ENCODE peak calls at places on chromosome 22, in five cellular contexts. V, R, A, G and F are unnamed samples.

GRCh38 chr22:47395481-47395880 is 633.0 kb downstream of the TBC1D22A start:
- DNase-seq in G (no peak), A (no peak), R (no peak), V (no peak), F (no peak)

GRCh38 chr22:42313804-42314581 is 43.5 kb upstream of the TCF20 start:
- DNase-seq in V (no peak), G (peak), R (peak), A (peak), F (peak)

GRCh38 chr22:22520667-22521602 is 865 bp upstream of the ZNF280A start:
- DNase-seq in A (no peak), V (no peak), R (peak), G (no peak), F (no peak)

GRCh38 chr22:18095101-18095805 is 15.4 kb upstream of the TUBA8 start:
- DNase-seq in R (no peak), G (no peak), V (no peak), A (no peak), F (no peak)

GRCh38 chr22:42910221-42910942 is 53.3 kb upstream of the ARFGAP3 start:
- DNase-seq in V (no peak), R (no peak), G (no peak), A (no peak), F (no peak)

GRCh38 chr22:17501679-17502285 is 61.5 kb upstream of the SLC25A18 start:
- DNase-seq in G (peak), R (peak), A (no peak), V (peak), F (peak)

GRCh38 chr22:48803993-48804810 is 1023.5 kb downstream of the BRD1 start:
- DNase-seq in V (no peak), G (no peak), R (no peak), A (no peak), F (no peak)

GRCh38 chr22:23263651-23264555 is 83.6 kb downstream of the BCR start:
- DNase-seq in G (no peak), A (no peak), R (peak), V (no peak), F (no peak)

GRCh38 chr22:17268501-17269223 is 49.4 kb upstream of the ADA2 start:
- DNase-seq in V (no peak), G (no peak), R (peak), A (no peak), F (peak)

GRCh38 chr22:41557401-41558240 is 3.2 kb upstream of the CSDC2 start:
- DNase-seq in R (peak), A (peak), G (no peak), V (no peak), F (no peak)

GRCh38 chr22:47547881-47548630 is 785.6 kb downstream of the TBC1D22A start:
- DNase-seq in R (no peak), A (no peak), G (no peak), V (no peak), F (no peak)

GRCh38 chr22:29199702-29200400 is 5.8 kb upstream of the EMID1 start:
- DNase-seq in A (no peak), R (no peak), G (no peak), V (no peak), F (no peak)

GRCh38 chr22:34344702-34345101 is 424.4 kb upstream of the LARGE1 start:
- DNase-seq in V (no peak), A (no peak), R (no peak), G (no peak), F (no peak)

GRCh38 chr22:48974443-48975251 is 853.0 kb downstream of the BRD1 start:
- DNase-seq in A (peak), G (no peak), R (no peak), V (no peak), F (no peak)

GRCh38 chr22:43305806-43306205 is 37.4 kb downstream of the SCUBE1 start:
- DNase-seq in A (no peak), G (no peak), R (no peak), V (no peak), F (no peak)

GRCh38 chr22:38251355-38251720 is 21.5 kb downstream of the TMEM184B start:
- DNase-seq in V (no peak), G (no peak), R (no peak), A (no peak), F (no peak)

GRCh38 chr22:21816787-21817496 is 50.5 kb downstream of the MAPK1 start:
- DNase-seq in G (no peak), V (peak), R (peak), A (no peak), F (no peak)

GRCh38 chr22:18078329-18079041 is 695 bp downstream of the PEX26 start:
- DNase-seq in R (peak), V (no peak), A (peak), G (no peak), F (no peak)

GRCh38 chr22:39153220-39153860 is 860 bp upstream of the CBX7 start:
- DNase-seq in R (no peak), V (no peak), G (no peak), A (no peak), F (no peak)

GRCh38 chr22:48277868-48278581 is 1515.6 kb downstream of the TBC1D22A start:
- DNase-seq in R (no peak), A (no peak), G (no peak), V (no peak), F (no peak)

GRCh38 chr22:27507935-27508504 is 293.5 kb downstream of the MN1 start:
- DNase-seq in R (no peak), V (no peak), A (no peak), G (no peak), F (no peak)

GRCh38 chr22:27504854-27505253 is 296.7 kb downstream of the MN1 start:
- DNase-seq in R (no peak), G (no peak), V (no peak), A (no peak), F (no peak)

GRCh38 chr22:27509132-27509920 is 292.2 kb downstream of the MN1 start:
- DNase-seq in G (no peak), A (no peak), V (no peak), R (no peak), F (no peak)

GRCh38 chr22:27504360-27504759 is 297.2 kb downstream of the MN1 start:
- DNase-seq in R (no peak), A (no peak), G (no peak), V (no peak), F (no peak)

GRCh38 chr22:27507066-27507715 is 294.4 kb downstream of the MN1 start:
- DNase-seq in G (no peak), R (no peak), V (no peak), A (no peak), F (no peak)
- TF ChIP-seq YY1 in G (no peak), R (no peak), V (no peak), A (no peak), F (no peak)

GRCh38 chr22:19483481-19484244 is 3.9 kb downstream of the CDC45 start:
- DNase-seq in G (no peak), A (no peak), V (no peak), R (no peak), F (no peak)
- TF ChIP-seq ZNF274 in G (no peak), A (no peak), V (no peak), R (no peak), F (no peak)

GRCh38 chr22:30809086-30809485 is 114.4 kb downstream of the OSBP2 start:
- DNase-seq in A (no peak), G (no peak), V (no peak), R (no peak), F (no peak)
- TF ChIP-seq YY1 in A (no peak), G (no peak), V (no peak), R (no peak), F (no peak)

DNA sequence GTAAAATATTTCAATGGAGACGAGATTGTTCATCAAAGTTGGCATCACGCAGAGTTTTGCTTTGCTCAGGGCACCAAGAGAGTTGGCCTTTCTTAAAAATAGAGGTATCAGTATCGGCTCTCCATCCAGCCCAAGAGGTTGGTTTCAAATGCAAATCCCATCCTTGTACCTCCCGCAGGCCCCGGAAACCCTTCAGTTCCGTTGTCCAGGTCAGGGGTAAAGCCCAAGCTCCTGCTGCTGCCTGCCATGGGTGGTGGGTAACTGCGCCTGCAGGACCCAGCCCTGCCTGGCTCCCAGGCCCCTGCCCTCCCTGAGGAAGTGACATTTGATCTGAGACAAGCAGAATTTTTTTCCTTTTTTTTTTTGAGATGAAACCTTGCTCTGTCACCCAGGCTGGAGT is 49.3 kb upstream of the RTL6 start:
- DNase-seq in G (no peak), V (no peak), A (no peak), R (no peak), F (no peak)
- TF ChIP-seq ZNF274 in G (no peak), V (no peak), A (no peak), R (no peak), F (no peak)

DNA sequence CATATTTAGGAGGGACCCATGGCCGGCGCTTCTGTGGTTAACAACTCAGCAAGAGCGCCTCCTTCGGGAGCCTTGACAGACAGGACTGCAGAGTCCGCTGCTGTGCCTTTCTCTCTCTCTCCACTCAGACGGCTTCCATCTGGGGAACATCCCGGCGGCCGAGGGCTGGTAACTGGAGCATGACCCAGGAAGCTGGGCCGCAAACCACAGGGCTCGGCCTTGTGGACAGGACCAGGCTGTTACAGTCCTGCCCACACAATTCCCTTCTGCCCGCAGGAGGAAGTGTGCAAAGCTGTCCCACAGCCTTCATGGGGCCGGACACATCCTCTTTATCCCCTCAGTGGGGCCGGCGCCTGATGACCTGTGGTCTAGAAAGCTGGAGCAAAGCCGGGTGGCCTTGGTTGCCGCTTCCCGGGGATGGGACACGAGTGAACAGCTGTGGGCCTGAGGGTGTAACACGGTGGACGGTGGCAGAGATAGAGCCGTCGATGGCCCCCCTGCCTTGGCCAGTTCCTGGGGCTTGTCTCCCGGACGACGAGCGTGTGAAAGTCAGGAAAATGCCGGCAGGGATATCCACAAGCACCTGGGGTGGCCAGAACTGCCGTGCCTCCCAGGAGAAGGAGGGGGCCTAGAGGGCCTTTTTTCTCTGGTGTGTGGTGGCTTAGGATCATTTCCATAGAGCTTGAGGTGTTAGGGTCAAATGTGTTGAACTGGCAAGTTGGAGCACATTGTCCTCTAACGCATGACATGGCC is 50.1 kb downstream of the FBLN1 start:
- DNase-seq in G (no peak), A (no peak), V (no peak), R (no peak), F (no peak)
- TF ChIP-seq YY1 in G (no peak), A (no peak), V (no peak), R (no peak), F (no peak)

GRCh38 chr22:50011447-50012200 is 941 bp downstream of the IL17REL start:
- DNase-seq in V (no peak), A (no peak), G (no peak), R (no peak), F (no peak)
- TF ChIP-seq ZNF274 in V (no peak), A (no peak), G (no peak), R (no peak), F (no peak)

GRCh38 chr22:19368876-19369275 is 62.7 kb downstream of the HIRA start:
- DNase-seq in R (no peak), A (no peak), V (no peak), G (no peak), F (no peak)
- TF ChIP-seq YY1 in R (no peak), A (no peak), V (no peak), G (no peak), F (no peak)

DNA sequence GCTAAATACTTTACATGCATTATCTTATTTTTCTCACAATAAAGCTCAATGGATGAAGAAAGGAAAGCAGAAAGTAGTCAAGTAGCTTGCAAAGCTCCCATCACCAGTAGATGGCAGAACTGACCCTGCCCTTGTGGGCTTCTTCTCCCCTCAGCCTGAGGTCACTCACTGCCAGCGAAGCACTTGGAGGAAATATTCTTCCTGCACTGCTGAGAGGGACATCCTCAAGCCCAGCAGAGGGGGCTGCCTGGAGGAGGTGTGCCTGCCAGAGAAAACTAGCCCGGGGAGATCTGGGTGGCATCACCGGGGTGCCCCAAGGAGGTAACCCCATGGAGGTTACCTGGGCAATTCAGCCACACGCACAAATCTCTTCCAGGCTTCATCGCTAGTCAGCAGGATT is 6.6 kb downstream of the APOL4 start:
- DNase-seq in V (no peak), A (peak), G (peak), R (peak), F (peak)
- TF ChIP-seq ZNF274 in V (no peak), A (no peak), G (no peak), R (no peak), F (no peak)

GRCh38 chr22:30305519-30305905 is 16.2 kb upstream of the CASTOR1 start:
- DNase-seq in A (no peak), G (no peak), R (no peak), V (peak), F (no peak)
- TF ChIP-seq YY1 in A (no peak), G (no peak), R (no peak), V (peak), F (no peak)

GRCh38 chr22:31843526-31843925 is 89.7 kb downstream of the DEPDC5 start:
- DNase-seq in R (no peak), G (no peak), A (no peak), V (no peak), F (no peak)

GRCh38 chr22:31844941-31845340 is 91.1 kb downstream of the DEPDC5 start:
- DNase-seq in G (no peak), A (no peak), R (no peak), V (no peak), F (no peak)

GRCh38 chr22:31841029-31841827 is 87.4 kb downstream of the DEPDC5 start:
- DNase-seq in A (no peak), G (no peak), V (no peak), R (no peak), F (no peak)

GRCh38 chr22:31850135-31850534 is 94.2 kb upstream of the YWHAH start:
- DNase-seq in V (no peak), R (no peak), A (no peak), G (no peak), F (no peak)

GRCh38 chr22:31846161-31847115 is 92.6 kb downstream of the DEPDC5 start:
- DNase-seq in V (no peak), A (no peak), G (no peak), R (peak), F (no peak)
- TF ChIP-seq ZNF274 in V (no peak), A (no peak), G (no peak), R (no peak), F (no peak)